ENCODE peak calls at places on chromosomes 11 and 22, in four cellular contexts. N is ovary, P is gastrocnemius medialis, A is cardiac muscle cell. E is an unnamed sample.

GRCh38 chr11:7668911-7669310 is 4.4 kb downstream of the CYB5R2 start:
- DNase-seq in A (no peak), P (no peak), N (no peak), E (no peak)

GRCh38 chr11:17280494-17281127 is 4.1 kb downstream of the NUCB2 start:
- DNase-seq in A (no peak), N (no peak), P (no peak), E (no peak)

GRCh38 chr11:68657021-68657780 is 27.1 kb upstream of the GAL start:
- DNase-seq in A (no peak), P (no peak), N (no peak), E (no peak)

GRCh38 chr11:115132829-115133228 is 371.4 kb downstream of the CADM1 start:
- DNase-seq in A (no peak), N (no peak), P (no peak), E (no peak)

GRCh38 chr11:130599073-130599654 is 150.7 kb downstream of the ADAMTS15 start:
- DNase-seq in N (no peak), A (peak; percentile 37), P (peak; percentile 64), E (peak; percentile 81)

GRCh38 chr22:41074061-41074460 is 18.3 kb upstream of the EP300 start:
- DNase-seq in P (no peak), A (no peak), N (no peak), E (no peak)

GRCh38 chr11:75667268-75667830 is 1.5 kb downstream of the MAP6 start:
- DNase-seq in A (peak; percentile 52), P (no peak), N (peak; percentile 37), E (peak; percentile 20)

GRCh38 chr11:69200331-69201047 is 44.8 kb downstream of the SMIM38 start:
- DNase-seq in P (no peak), A (no peak), N (no peak), E (peak; percentile 72)

GRCh38 chr11:118622376-118623290 is 15.2 kb downstream of the PHLDB1 start:
- DNase-seq in A (peak; percentile 55), N (no peak), P (peak; percentile 93), E (peak; percentile 67)

GRCh38 chr11:124798991-124799383 is 1.2 kb downstream of the MSANTD2 start:
- DNase-seq in P (no peak), A (peak; percentile 32), N (no peak), E (no peak)

GRCh38 chr11:72577271-72577681 is 96.9 kb downstream of the PDE2A start:
- DNase-seq in P (peak; percentile 4), A (no peak), N (no peak), E (no peak)

GRCh38 chr11:1160231-1161101 is 2.7 kb downstream of the MUC5AC start:
- DNase-seq in N (no peak), P (peak; percentile 1), A (no peak), E (no peak)

GRCh38 chr11:8102296-8102915 is 21.4 kb downstream of the TUB start:
- DNase-seq in N (no peak), A (no peak), P (no peak), E (no peak)

GRCh38 chr22:20579273-20580120 is 72.1 kb downstream of the MED15 start:
- DNase-seq in A (no peak), P (no peak), N (no peak), E (no peak)
- H3K36me3 ChIP-seq in A (peaks cover 22% of the 10 kb centered on the region), P (no peaks in the 10 kb centered on the region), N (no peaks in the 10 kb centered on the region), E (peaks cover 42% of the 10 kb centered on the region)

GRCh38 chr11:64319421-64319761 is 1.5 kb downstream of the PRDX5 start:
- DNase-seq in N (peak; percentile 38), P (no peak), A (no peak), E (no peak)

GRCh38 chr11:64317961-64318693 is at the start of gene PRDX5:
- DNase-seq in P (peak; percentile 97), N (peak; percentile 94), A (peak; percentile 96), E (peak; percentile 96)

GRCh38 chr11:64314805-64315561 is 2.4 kb downstream of the TRMT112 start:
- DNase-seq in A (no peak), N (peak; percentile 35), P (no peak), E (no peak)

GRCh38 chr11:64318694-64319420 is 936 bp downstream of the PRDX5 start:
- DNase-seq in N (peak; percentile 66), A (no peak), P (no peak), E (no peak)

DNA sequence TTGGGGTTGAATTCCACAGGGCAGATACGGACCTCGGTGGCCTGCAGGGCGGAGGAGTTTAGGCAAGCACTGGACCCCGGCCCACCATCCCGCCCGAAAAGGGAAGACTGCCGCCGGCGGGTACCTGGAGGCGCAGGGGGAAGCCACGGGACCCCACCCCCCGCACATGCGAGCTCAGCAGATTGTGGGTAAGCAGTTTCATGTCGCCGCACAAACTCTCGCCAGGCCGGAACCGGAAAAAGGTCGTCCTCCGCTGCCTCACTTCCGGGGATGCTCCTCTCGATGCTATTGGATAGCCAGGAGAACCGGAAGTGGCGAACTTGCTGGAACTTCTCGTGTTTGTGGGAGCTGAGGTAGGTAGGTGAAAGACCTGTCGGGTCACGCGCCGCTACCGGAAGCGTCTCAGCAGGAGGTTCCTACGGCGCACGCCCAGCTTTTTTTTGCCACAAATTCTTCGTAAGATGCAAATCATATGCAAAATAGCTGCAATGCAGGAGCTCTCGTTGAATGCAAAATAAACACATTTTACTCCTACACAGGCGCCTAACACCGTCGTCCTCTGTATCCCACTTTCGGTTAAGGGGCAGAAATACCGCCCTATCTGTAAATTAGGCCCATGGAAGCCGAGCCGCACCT is at the start of gene TRMT112:
- DNase-seq in P (peak; percentile 99), A (peak; percentile 99), N (peak; percentile 93), E (peak; percentile 98)
- H3K36me3 ChIP-seq in P (no peaks in the 10 kb centered on the region), A (peaks cover 7% of the 10 kb centered on the region), N (no peaks in the 10 kb centered on the region), E (peaks cover 55% of the 10 kb centered on the region)

GRCh38 chr11:45932217-45932616 is 9.8 kb downstream of the LARGE2 start:
- DNase-seq in N (no peak), A (no peak), P (no peak), E (no peak)
- H3K36me3 ChIP-seq in N (no peaks in the 10 kb centered on the region), A (peaks cover 39% of the 10 kb centered on the region), P (no peaks in the 10 kb centered on the region), E (peaks cover 4% of the 10 kb centered on the region)

GRCh38 chr11:18408558-18409242 is 3.4 kb upstream of the LDHC start:
- DNase-seq in A (no peak), N (no peak), P (no peak), E (no peak)
- H3K36me3 ChIP-seq in A (peaks cover 45% of the 10 kb centered on the region), N (no peaks in the 10 kb centered on the region), P (peaks cover 7% of the 10 kb centered on the region), E (peaks cover 6% of the 10 kb centered on the region)

E was measured in heart right ventricle.